ENCODE peak calls at places on chromosomes 1 and 21, in eight cellular contexts. I is HCT116, A is HepG2, P is endothelial cell of umbilical vein, B is H1, Q is K562, F is GM12878, L is SK-N-SH. G is an unnamed sample.

GRCh38 chr1:90201467-90202358 is 206.8 kb downstream of the ZNF326 start:
- DNase-seq in A (no peak), B (no peak), L (no peak), F (no peak), I (no peak), Q (no peak), P (no peak), G (no peak)

GRCh38 chr1:51855624-51856023 is 22.9 kb downstream of the NRDC start:
- DNase-seq in L (no peak), I (no peak), Q (no peak), P (no peak), B (no peak), F (no peak), A (no peak), G (no peak)

GRCh38 chr1:215844266-215844665 is 277.2 kb downstream of the KCTD3 start:
- DNase-seq in I (no peak), A (no peak), P (no peak), F (no peak), L (no peak), Q (no peak), B (no peak), G (no peak)

GRCh38 chr21:25461730-25462129 is 145.6 kb downstream of the MRPL39 start:
- DNase-seq in I (no peak), F (no peak), A (no peak), Q (no peak), B (no peak), P (peak; percentile 92), L (no peak), G (no peak)

GRCh38 chr1:202254454-202255252 is 61.1 kb downstream of the LGR6 start:
- DNase-seq in B (peak; percentile 35), I (no peak), A (no peak), L (no peak), Q (peak; percentile 16), F (no peak), P (no peak), G (no peak)

GRCh38 chr1:91741906-91742305 is 144.0 kb downstream of the TGFBR3 start:
- DNase-seq in F (no peak), A (no peak), B (no peak), Q (no peak), I (no peak), L (no peak), P (no peak), G (no peak)

GRCh38 chr1:201496296-201496690 is 10.6 kb downstream of the CSRP1 start:
- DNase-seq in P (no peak), B (no peak), I (no peak), A (no peak), L (no peak), Q (no peak), F (no peak), G (no peak)

GRCh38 chr1:54861070-54861761 is 25.8 kb downstream of the DHCR24 start:
- DNase-seq in Q (peak; percentile 69), F (peak; percentile 35), P (no peak), A (peak; percentile 96), B (no peak), I (no peak), L (peak; percentile 28), G (no peak)

GRCh38 chr21:31558839-31559367 is 100.6 kb upstream of the SOD1 start:
- DNase-seq in L (peak; percentile 97), B (peak; percentile 94), I (peak; percentile 80), P (peak; percentile 79), Q (no peak), F (peak; percentile 54), A (no peak), G (no peak)

GRCh38 chr1:205440476-205441317 is 15.1 kb downstream of the BLACAT1 start:
- DNase-seq in L (no peak), A (peak; percentile 91), F (peak; percentile 47), I (peak; percentile 85), P (no peak), Q (peak; percentile 75), B (peak; percentile 65), G (peak; percentile 20)

GRCh38 chr21:36428789-36429671 is 43.8 kb downstream of the CHAF1B start:
- DNase-seq in Q (no peak), P (peak; percentile 55), I (no peak), F (no peak), B (no peak), A (no peak), L (no peak), G (no peak)

GRCh38 chr1:154453155-154453554 is 48.0 kb downstream of the IL6R start:
- DNase-seq in L (no peak), Q (no peak), A (no peak), P (no peak), F (no peak), I (no peak), B (no peak), G (no peak)

GRCh38 chr1:54403808-54404261 is 2.4 kb downstream of the SSBP3 start:
- DNase-seq in Q (peak; percentile 87), B (no peak), L (no peak), F (no peak), P (peak; percentile 62), A (no peak), I (no peak), G (no peak)

GRCh38 chr1:34360574-34360973 is 183.9 kb downstream of the C1orf94 start:
- DNase-seq in F (peak; percentile 84), A (no peak), L (no peak), I (no peak), B (peak; percentile 24), Q (no peak), P (no peak), G (no peak)

GRCh38 chr1:232263452-232263851 is 366.5 kb downstream of the SIPA1L2 start:
- DNase-seq in B (no peak), P (no peak), F (no peak), A (no peak), I (no peak), Q (no peak), L (no peak), G (no peak)

GRCh38 chr1:226482975-226483660 is 65.4 kb upstream of the STUM start:
- DNase-seq in Q (no peak), A (no peak), B (no peak), F (no peak), P (no peak), I (no peak), L (peak; percentile 65), G (no peak)

GRCh38 chr1:224399887-224400286 is 34.7 kb downstream of the WDR26 start:
- DNase-seq in B (no peak), A (no peak), L (no peak), Q (no peak), I (no peak), P (no peak), F (no peak), G (no peak)
- H3K36me3 ChIP-seq in B (peaks cover 95% of the 10 kb centered on the region), A (peaks cover 72% of the 10 kb centered on the region), L (peaks cover 92% of the 10 kb centered on the region), Q (peaks cover 96% of the 10 kb centered on the region), I (peaks cover 47% of the 10 kb centered on the region), P (peaks cover 10% of the 10 kb centered on the region), F (peaks cover 2% of the 10 kb centered on the region), G (peaks cover 94% of the 10 kb centered on the region)

GRCh38 chr1:60103186-60103585 is 29.6 kb upstream of the C1orf87 start:
- DNase-seq in Q (no peak), A (no peak), F (no peak), I (no peak), B (no peak), L (no peak), P (peak; percentile 43), G (no peak)

GRCh38 chr1:60101516-60101915 is 27.9 kb upstream of the C1orf87 start:
- DNase-seq in P (peak; percentile 68), Q (no peak), F (no peak), B (no peak), I (no peak), L (no peak), A (no peak), G (no peak)

GRCh38 chr1:60108223-60108622 is 34.7 kb upstream of the C1orf87 start:
- DNase-seq in L (no peak), F (no peak), A (no peak), B (no peak), Q (no peak), I (no peak), P (no peak), G (no peak)

DNA sequence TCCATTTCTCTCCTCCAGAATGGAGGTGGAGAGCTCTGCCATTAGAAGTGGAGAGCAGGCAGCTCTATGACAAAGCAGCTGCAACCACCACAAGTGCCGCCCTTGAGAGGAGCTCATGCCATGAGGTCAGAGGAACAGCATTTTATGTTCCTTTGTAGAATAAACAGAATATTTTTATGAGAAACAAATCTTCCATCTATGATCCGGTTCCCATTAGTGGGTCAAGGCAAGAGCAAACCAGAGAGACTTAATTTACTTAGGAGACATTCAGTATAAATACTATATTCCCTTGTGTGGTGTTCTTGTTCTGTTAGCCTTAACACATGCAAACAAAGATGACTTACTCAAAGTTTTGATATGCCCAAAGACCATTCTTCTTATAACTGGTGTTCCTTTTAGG is 29.1 kb upstream of the C1orf87 start:
- DNase-seq in I (no peak), A (no peak), L (no peak), P (no peak), Q (no peak), F (no peak), B (no peak), G (no peak)
- TF ChIP-seq POLR2AphosphoS5 in I (no peak), A (no peak), L (no peak), P (no peak), Q (no peak), F (no peak), B (no peak), G (no peak)

GRCh38 chr1:224329484-224329841 is 509 bp downstream of the NVL start:
- DNase-seq in Q (no peak), F (no peak), B (no peak), A (no peak), P (no peak), L (no peak), I (no peak), G (no peak)
- H3K9ac ChIP-seq in Q (peak overlapping the region; percentile 89), F (peak overlapping the region; percentile 97), B (peak overlapping the region; percentile 90), A (peak overlapping the region; percentile 91), P (peak overlapping the region; percentile 95), L (peak overlapping the region; percentile 94), I (peak overlapping the region; percentile 84), G (peak overlapping the region; percentile 94)

GRCh38 chr1:43588592-43588991 is 57.9 kb downstream of the PTPRF start:
- DNase-seq in I (no peak), L (no peak), P (no peak), Q (no peak), F (no peak), B (no peak), A (no peak), G (no peak)

GRCh38 chr1:43587001-43587400 is 56.3 kb downstream of the PTPRF start:
- DNase-seq in F (no peak), I (no peak), L (no peak), P (no peak), Q (no peak), B (no peak), A (no peak), G (no peak)

GRCh38 chr1:43586136-43586726 is 55.5 kb downstream of the PTPRF start:
- DNase-seq in A (no peak), P (no peak), F (no peak), L (no peak), B (no peak), Q (no peak), I (no peak), G (no peak)

GRCh38 chr1:43585596-43585995 is 54.9 kb downstream of the PTPRF start:
- DNase-seq in A (no peak), F (no peak), I (no peak), Q (no peak), B (no peak), L (no peak), P (no peak), G (no peak)

DNA sequence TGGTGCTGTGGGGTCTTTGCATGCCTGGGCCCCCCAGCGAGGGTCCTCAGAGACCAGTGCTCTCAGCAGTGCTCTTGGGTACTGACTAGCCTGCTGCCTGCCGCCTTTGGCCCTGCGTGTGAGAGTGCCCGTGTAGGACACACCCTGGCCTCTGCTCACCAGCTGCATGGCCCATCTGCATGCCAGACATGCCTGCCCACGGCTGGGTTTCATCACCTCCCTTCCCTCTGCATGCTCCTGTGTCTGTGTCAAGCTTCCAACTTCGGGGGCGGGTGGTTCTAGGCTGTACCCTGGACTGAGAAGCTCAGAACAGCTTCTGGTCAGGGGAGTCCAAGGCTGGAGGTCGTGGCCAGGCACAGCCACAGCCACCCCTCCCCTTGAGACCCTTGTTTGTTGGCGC is 56.9 kb downstream of the PTPRF start:
- DNase-seq in Q (no peak), L (no peak), F (no peak), I (no peak), B (no peak), P (no peak), A (no peak), G (no peak)
- H3K36me3 ChIP-seq in Q (no peaks in the 10 kb centered on the region), L (no peaks in the 10 kb centered on the region), F (no peaks in the 10 kb centered on the region), I (peaks cover 60% of the 10 kb centered on the region), B (peaks cover 25% of the 10 kb centered on the region), P (peaks cover 58% of the 10 kb centered on the region), A (peaks cover 87% of the 10 kb centered on the region), G (peaks cover 34% of the 10 kb centered on the region)